ENCODE peak calls at places on chromosomes 5 and 9, in six cellular contexts. One of them, this sample, is unnamed.

GRCh38 chr5:106489004-106489403 is 1181.7 kb downstream of the EFNA5 start:
- DNase-seq in A549: no peak
- DNase-seq in NB4: no peak
- DNase-seq in activated B cell treated with CpG ODN at 0.5 μM for 24 hours: no peak
- DNase-seq in CD4-positive, alpha-beta T cell: no peak
- DNase-seq in HCT116: no peak
- DNase-seq in this sample: no peak

GRCh38 chr9:13377286-13377925 is 97.9 kb upstream of the MPDZ start:
- DNase-seq in NB4: no peak
- DNase-seq in A549: no peak
- DNase-seq in CD4-positive, alpha-beta T cell: no peak
- DNase-seq in HCT116: no peak
- DNase-seq in activated B cell treated with CpG ODN at 0.5 μM for 24 hours: no peak
- DNase-seq in this sample: no peak

GRCh38 chr9:127746959-127747569 is 12.0 kb upstream of the TOR2A start:
- DNase-seq in activated B cell treated with CpG ODN at 0.5 μM for 24 hours: no peak
- DNase-seq in CD4-positive, alpha-beta T cell: no peak
- DNase-seq in NB4: no peak
- DNase-seq in A549: no peak
- DNase-seq in HCT116: no peak
- DNase-seq in this sample: no peak

GRCh38 chr5:77311217-77311571 is 100.7 kb downstream of the PDE8B start:
- DNase-seq in A549: no peak
- DNase-seq in activated B cell treated with CpG ODN at 0.5 μM for 24 hours: no peak
- DNase-seq in NB4: no peak
- DNase-seq in CD4-positive, alpha-beta T cell: no peak
- DNase-seq in HCT116: no peak
- DNase-seq in this sample: no peak

GRCh38 chr5:98517559-98517958 is 255.9 kb upstream of the RGMB start:
- DNase-seq in NB4: no peak
- DNase-seq in HCT116: no peak
- DNase-seq in A549: no peak
- DNase-seq in activated B cell treated with CpG ODN at 0.5 μM for 24 hours: no peak
- DNase-seq in CD4-positive, alpha-beta T cell: no peak
- DNase-seq in this sample: no peak

GRCh38 chr5:179732918-179733763 is 519 bp downstream of the MAML1 start:
- DNase-seq in CD4-positive, alpha-beta T cell: peak; percentile 21
- DNase-seq in A549: peak; percentile 30
- DNase-seq in NB4: peak; percentile 54
- DNase-seq in activated B cell treated with CpG ODN at 0.5 μM for 24 hours: no peak
- DNase-seq in HCT116: no peak
- DNase-seq in this sample: no peak

GRCh38 chr5:149404746-149405549 is 25.9 kb upstream of the IL17B start:
- DNase-seq in HCT116: no peak
- DNase-seq in NB4: peak; percentile 93
- DNase-seq in activated B cell treated with CpG ODN at 0.5 μM for 24 hours: no peak
- DNase-seq in A549: peak; percentile 25
- DNase-seq in CD4-positive, alpha-beta T cell: no peak
- DNase-seq in this sample: no peak

GRCh38 chr5:124263680-124264491 is 482.6 kb downstream of the ZNF608 start:
- DNase-seq in NB4: no peak
- DNase-seq in activated B cell treated with CpG ODN at 0.5 μM for 24 hours: no peak
- DNase-seq in A549: no peak
- DNase-seq in CD4-positive, alpha-beta T cell: no peak
- DNase-seq in HCT116: no peak
- DNase-seq in this sample: no peak

GRCh38 chr5:65967288-65968066 is 41.1 kb downstream of the ERBIN start:
- DNase-seq in A549: no peak
- DNase-seq in activated B cell treated with CpG ODN at 0.5 μM for 24 hours: no peak
- DNase-seq in CD4-positive, alpha-beta T cell: no peak
- DNase-seq in HCT116: no peak
- DNase-seq in NB4: no peak
- DNase-seq in this sample: peak; percentile 40

GRCh38 chr9:99778308-99778707 is 43.4 kb upstream of the NR4A3 start:
- DNase-seq in HCT116: peak; percentile 49
- DNase-seq in A549: peak; percentile 20
- DNase-seq in activated B cell treated with CpG ODN at 0.5 μM for 24 hours: no peak
- DNase-seq in CD4-positive, alpha-beta T cell: no peak
- DNase-seq in NB4: peak; percentile 3
- DNase-seq in this sample: peak; percentile 42

GRCh38 chr5:92795633-92796032 is 785.4 kb downstream of the NR2F1-AS1 start:
- DNase-seq in A549: no peak
- DNase-seq in HCT116: no peak
- DNase-seq in activated B cell treated with CpG ODN at 0.5 μM for 24 hours: no peak
- DNase-seq in NB4: no peak
- DNase-seq in CD4-positive, alpha-beta T cell: no peak
- DNase-seq in this sample: no peak

GRCh38 chr5:154358410-154359221 is 87.2 kb upstream of the SAP30L start:
- DNase-seq in activated B cell treated with CpG ODN at 0.5 μM for 24 hours: no peak
- DNase-seq in HCT116: no peak
- DNase-seq in CD4-positive, alpha-beta T cell: no peak
- DNase-seq in A549: no peak
- DNase-seq in NB4: peak; percentile 1
- DNase-seq in this sample: no peak

GRCh38 chr5:126263567-126264173 is 159.5 kb upstream of the GRAMD2B start:
- DNase-seq in activated B cell treated with CpG ODN at 0.5 μM for 24 hours: no peak
- DNase-seq in NB4: no peak
- DNase-seq in CD4-positive, alpha-beta T cell: no peak
- DNase-seq in A549: no peak
- DNase-seq in HCT116: no peak
- DNase-seq in this sample: no peak

GRCh38 chr9:32378496-32378895 is 5.9 kb upstream of the ACO1 start:
- DNase-seq in A549: peak; percentile 64
- DNase-seq in NB4: peak; percentile 91
- DNase-seq in activated B cell treated with CpG ODN at 0.5 μM for 24 hours: no peak
- DNase-seq in HCT116: peak; percentile 71
- DNase-seq in CD4-positive, alpha-beta T cell: peak; percentile 34
- DNase-seq in this sample: peak; percentile 39

GRCh38 chr9:38096238-38096805 is 27.3 kb upstream of the SHB start:
- DNase-seq in NB4: no peak
- DNase-seq in CD4-positive, alpha-beta T cell: no peak
- DNase-seq in activated B cell treated with CpG ODN at 0.5 μM for 24 hours: no peak
- DNase-seq in A549: no peak
- DNase-seq in HCT116: no peak
- DNase-seq in this sample: no peak

GRCh38 chr5:1718669-1719068 is 81.0 kb downstream of the MRPL36 start:
- DNase-seq in A549: no peak
- DNase-seq in activated B cell treated with CpG ODN at 0.5 μM for 24 hours: no peak
- DNase-seq in HCT116: peak; percentile 12
- DNase-seq in NB4: peak; percentile 27
- DNase-seq in CD4-positive, alpha-beta T cell: no peak
- DNase-seq in this sample: no peak

GRCh38 chr9:128587453-128587852 is 35.1 kb downstream of the SPTAN1 start:
- DNase-seq in CD4-positive, alpha-beta T cell: peak; percentile 8
- DNase-seq in HCT116: no peak
- DNase-seq in activated B cell treated with CpG ODN at 0.5 μM for 24 hours: no peak
- DNase-seq in NB4: peak; percentile 11
- DNase-seq in A549: no peak
- DNase-seq in this sample: no peak

GRCh38 chr9:110334871-110335270 is 2.8 kb downstream of the TXNDC8 start:
- DNase-seq in A549: no peak
- DNase-seq in CD4-positive, alpha-beta T cell: no peak
- DNase-seq in HCT116: no peak
- DNase-seq in activated B cell treated with CpG ODN at 0.5 μM for 24 hours: no peak
- DNase-seq in NB4: no peak
- DNase-seq in this sample: no peak

GRCh38 chr9:116767219-116767618 is 80.1 kb downstream of the TRIM32 start:
- DNase-seq in A549: no peak
- DNase-seq in NB4: no peak
- DNase-seq in activated B cell treated with CpG ODN at 0.5 μM for 24 hours: no peak
- DNase-seq in CD4-positive, alpha-beta T cell: no peak
- DNase-seq in HCT116: no peak
- DNase-seq in this sample: no peak

GRCh38 chr9:109826554-109826953 is 46.6 kb downstream of the PALM2AKAP2 start:
- DNase-seq in HCT116: no peak
- DNase-seq in A549: no peak
- DNase-seq in CD4-positive, alpha-beta T cell: no peak
- DNase-seq in activated B cell treated with CpG ODN at 0.5 μM for 24 hours: no peak
- DNase-seq in NB4: no peak
- DNase-seq in this sample: no peak

GRCh38 chr5:179267671-179268071 is 77.6 kb downstream of the ADAMTS2 start:
- DNase-seq in HCT116: no peak
- DNase-seq in CD4-positive, alpha-beta T cell: no peak
- DNase-seq in activated B cell treated with CpG ODN at 0.5 μM for 24 hours: peak; percentile 2
- DNase-seq in A549: no peak
- DNase-seq in NB4: no peak
- DNase-seq in this sample: no peak

GRCh38 chr5:22793463-22793862 is 59.7 kb downstream of the CDH12 start:
- DNase-seq in HCT116: no peak
- DNase-seq in CD4-positive, alpha-beta T cell: no peak
- DNase-seq in A549: no peak
- DNase-seq in activated B cell treated with CpG ODN at 0.5 μM for 24 hours: no peak
- DNase-seq in NB4: no peak
- DNase-seq in this sample: no peak
- TF ChIP-seq CTCF in HCT116: no peak
- TF ChIP-seq CTCF in CD4-positive, alpha-beta T cell: no peak
- TF ChIP-seq CTCF in A549: no peak
- TF ChIP-seq CTCF in activated B cell treated with CpG ODN at 0.5 μM for 24 hours: no peak
- TF ChIP-seq CTCF in NB4: no peak
- TF ChIP-seq CTCF in this sample: no peak

GRCh38 chr9:33659915-33660314 is 135.4 kb upstream of the PRSS3 start:
- DNase-seq in A549: no peak
- DNase-seq in CD4-positive, alpha-beta T cell: no peak
- DNase-seq in activated B cell treated with CpG ODN at 0.5 μM for 24 hours: no peak
- DNase-seq in HCT116: no peak
- DNase-seq in NB4: no peak
- DNase-seq in this sample: no peak
- TF ChIP-seq CTCF in A549: no peak
- TF ChIP-seq CTCF in CD4-positive, alpha-beta T cell: no peak
- TF ChIP-seq CTCF in activated B cell treated with CpG ODN at 0.5 μM for 24 hours: no peak
- TF ChIP-seq CTCF in HCT116: no peak
- TF ChIP-seq CTCF in NB4: no peak
- TF ChIP-seq CTCF in this sample: no peak

GRCh38 chr9:87149794-87150193 is 202.5 kb upstream of the GAS1 start:
- DNase-seq in activated B cell treated with CpG ODN at 0.5 μM for 24 hours: no peak
- DNase-seq in CD4-positive, alpha-beta T cell: no peak
- DNase-seq in A549: no peak
- DNase-seq in HCT116: no peak
- DNase-seq in NB4: no peak
- DNase-seq in this sample: no peak

GRCh38 chr9:87152206-87152605 is 204.9 kb upstream of the GAS1 start:
- DNase-seq in activated B cell treated with CpG ODN at 0.5 μM for 24 hours: no peak
- DNase-seq in CD4-positive, alpha-beta T cell: no peak
- DNase-seq in HCT116: no peak
- DNase-seq in A549: no peak
- DNase-seq in NB4: no peak
- DNase-seq in this sample: no peak

GRCh38 chr9:87147803-87148202 is 200.5 kb upstream of the GAS1 start:
- DNase-seq in A549: no peak
- DNase-seq in NB4: no peak
- DNase-seq in HCT116: no peak
- DNase-seq in CD4-positive, alpha-beta T cell: no peak
- DNase-seq in activated B cell treated with CpG ODN at 0.5 μM for 24 hours: no peak
- DNase-seq in this sample: no peak

GRCh38 chr9:87148391-87149237 is 201.3 kb upstream of the GAS1 start:
- DNase-seq in A549: no peak
- DNase-seq in NB4: peak; percentile 32
- DNase-seq in HCT116: no peak
- DNase-seq in CD4-positive, alpha-beta T cell: no peak
- DNase-seq in activated B cell treated with CpG ODN at 0.5 μM for 24 hours: no peak
- DNase-seq in this sample: no peak
- TF ChIP-seq CTCF in A549: no peak
- TF ChIP-seq CTCF in NB4: no peak
- TF ChIP-seq CTCF in HCT116: no peak
- TF ChIP-seq CTCF in CD4-positive, alpha-beta T cell: no peak
- TF ChIP-seq CTCF in activated B cell treated with CpG ODN at 0.5 μM for 24 hours: no peak
- TF ChIP-seq CTCF in this sample: peak; percentile 20

GRCh38 chr9:114080773-114081440 is 2.8 kb upstream of the AMBP start:
- DNase-seq in NB4: no peak
- DNase-seq in CD4-positive, alpha-beta T cell: no peak
- DNase-seq in activated B cell treated with CpG ODN at 0.5 μM for 24 hours: no peak
- DNase-seq in HCT116: no peak
- DNase-seq in A549: peak; percentile 83
- DNase-seq in this sample: no peak

GRCh38 chr9:114081441-114082016 is 3.4 kb upstream of the AMBP start:
- DNase-seq in NB4: no peak
- DNase-seq in A549: peak; percentile 41
- DNase-seq in activated B cell treated with CpG ODN at 0.5 μM for 24 hours: no peak
- DNase-seq in CD4-positive, alpha-beta T cell: no peak
- DNase-seq in HCT116: no peak
- DNase-seq in this sample: no peak

GRCh38 chr9:114080195-114080772 is 2.2 kb upstream of the AMBP start:
- DNase-seq in HCT116: no peak
- DNase-seq in NB4: no peak
- DNase-seq in A549: no peak
- DNase-seq in CD4-positive, alpha-beta T cell: no peak
- DNase-seq in activated B cell treated with CpG ODN at 0.5 μM for 24 hours: no peak
- DNase-seq in this sample: no peak

GRCh38 chr9:114083693-114084092 is 5.6 kb upstream of the AMBP start:
- DNase-seq in HCT116: no peak
- DNase-seq in CD4-positive, alpha-beta T cell: no peak
- DNase-seq in activated B cell treated with CpG ODN at 0.5 μM for 24 hours: no peak
- DNase-seq in A549: no peak
- DNase-seq in NB4: no peak
- DNase-seq in this sample: no peak

DNA sequence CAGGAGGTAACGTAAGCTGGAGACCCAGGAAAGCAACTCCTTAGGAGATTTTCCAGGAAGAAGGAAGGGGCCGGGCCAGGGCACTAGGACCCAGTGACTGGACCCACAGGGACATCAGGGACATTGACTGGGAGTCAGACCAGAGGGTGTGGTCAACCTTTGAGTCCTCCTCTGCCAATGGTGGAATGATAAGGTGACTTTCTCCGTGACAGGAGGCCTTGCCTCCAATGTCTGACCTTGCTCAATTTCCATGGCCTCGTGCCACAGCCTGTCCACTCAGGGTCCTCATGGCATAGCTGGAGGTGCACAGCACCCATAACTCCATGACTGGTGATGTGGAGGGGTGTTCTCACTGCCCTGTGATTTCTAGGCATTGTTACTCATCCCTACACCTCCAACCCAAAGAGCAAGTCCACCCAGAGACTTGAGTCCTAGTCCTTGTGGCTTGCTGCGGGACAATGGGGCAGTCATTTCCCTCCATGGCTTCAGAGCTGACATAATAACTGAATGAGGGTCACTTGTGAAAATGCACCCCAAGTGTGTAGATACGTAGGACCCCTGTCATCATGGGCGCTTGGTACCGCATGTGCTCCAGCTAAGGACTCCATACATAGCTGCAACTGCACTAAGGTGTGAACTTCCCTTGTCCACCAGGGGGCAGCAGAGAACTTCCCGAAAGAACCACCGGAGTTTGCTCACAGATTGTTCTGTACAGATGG is 4.1 kb upstream of the AMBP start:
- DNase-seq in A549: peak; percentile 94
- DNase-seq in HCT116: peak; percentile 70
- DNase-seq in NB4: peak; percentile 82
- DNase-seq in CD4-positive, alpha-beta T cell: peak; percentile 70
- DNase-seq in activated B cell treated with CpG ODN at 0.5 μM for 24 hours: peak; percentile 57
- DNase-seq in this sample: peak; percentile 70
- TF ChIP-seq CTCF in A549: peak; percentile 92
- TF ChIP-seq CTCF in HCT116: peak; percentile 86
- TF ChIP-seq CTCF in NB4: peak; percentile 91
- TF ChIP-seq CTCF in CD4-positive, alpha-beta T cell: peak; percentile 84
- TF ChIP-seq CTCF in activated B cell treated with CpG ODN at 0.5 μM for 24 hours: peak; percentile 54
- TF ChIP-seq CTCF in this sample: peak; percentile 87

This sample was measured in AG09319.